ENCODE peak calls at places on chromosomes 11 and 22, in five cellular contexts. One of them, this sample, is unnamed.

GRCh38 chr22:49230194-49230577 is 597.5 kb downstream of the BRD1 start:
- DNase-seq in cardiac fibroblast: no peak
- DNase-seq in myocyte: no peak
- DNase-seq in stimulated activated CD8-positive, alpha-beta memory T cell treated with anti-CD3 and anti-CD28 coated beads, Interleukin-4, amount 100 ng/mL, for 24 hours: no peak
- DNase-seq in hypothalamus: no peak
- DNase-seq in this sample: no peak

GRCh38 chr22:35220221-35220620 is 37.1 kb upstream of the HMGXB4 start:
- DNase-seq in cardiac fibroblast: no peak
- DNase-seq in stimulated activated CD8-positive, alpha-beta memory T cell treated with anti-CD3 and anti-CD28 coated beads, Interleukin-4, amount 100 ng/mL, for 24 hours: no peak
- DNase-seq in hypothalamus: no peak
- DNase-seq in myocyte: no peak
- DNase-seq in this sample: no peak

GRCh38 chr22:23075525-23076216 is 5.4 kb downstream of the GNAZ start:
- DNase-seq in stimulated activated CD8-positive, alpha-beta memory T cell treated with anti-CD3 and anti-CD28 coated beads, Interleukin-4, amount 100 ng/mL, for 24 hours: no peak
- DNase-seq in cardiac fibroblast: no peak
- DNase-seq in hypothalamus: no peak
- DNase-seq in myocyte: peak
- DNase-seq in this sample: no peak

GRCh38 chr22:29071261-29072045 is 1.4 kb upstream of the KREMEN1 start:
- DNase-seq in hypothalamus: no peak
- DNase-seq in stimulated activated CD8-positive, alpha-beta memory T cell treated with anti-CD3 and anti-CD28 coated beads, Interleukin-4, amount 100 ng/mL, for 24 hours: no peak
- DNase-seq in myocyte: no peak
- DNase-seq in cardiac fibroblast: peak
- DNase-seq in this sample: peak

GRCh38 chr22:46535876-46536558 is 1.4 kb downstream of the CELSR1 start:
- DNase-seq in myocyte: no peak
- DNase-seq in hypothalamus: no peak
- DNase-seq in cardiac fibroblast: no peak
- DNase-seq in stimulated activated CD8-positive, alpha-beta memory T cell treated with anti-CD3 and anti-CD28 coated beads, Interleukin-4, amount 100 ng/mL, for 24 hours: no peak
- DNase-seq in this sample: no peak

GRCh38 chr11:114447444-114447843 is 8.2 kb downstream of the REXO2 start:
- DNase-seq in cardiac fibroblast: no peak
- DNase-seq in stimulated activated CD8-positive, alpha-beta memory T cell treated with anti-CD3 and anti-CD28 coated beads, Interleukin-4, amount 100 ng/mL, for 24 hours: no peak
- DNase-seq in hypothalamus: no peak
- DNase-seq in myocyte: no peak
- DNase-seq in this sample: no peak

GRCh38 chr11:13959001-13959400 is 3.5 kb upstream of the SPON1 start:
- DNase-seq in hypothalamus: no peak
- DNase-seq in myocyte: no peak
- DNase-seq in stimulated activated CD8-positive, alpha-beta memory T cell treated with anti-CD3 and anti-CD28 coated beads, Interleukin-4, amount 100 ng/mL, for 24 hours: no peak
- DNase-seq in cardiac fibroblast: no peak
- DNase-seq in this sample: no peak

GRCh38 chr11:1830500-1831223 is 4.1 kb upstream of the SYT8 start:
- DNase-seq in myocyte: no peak
- DNase-seq in cardiac fibroblast: no peak
- DNase-seq in stimulated activated CD8-positive, alpha-beta memory T cell treated with anti-CD3 and anti-CD28 coated beads, Interleukin-4, amount 100 ng/mL, for 24 hours: no peak
- DNase-seq in hypothalamus: no peak
- DNase-seq in this sample: no peak

GRCh38 chr11:65571940-65572339 is 398 bp upstream of the FAM89B start:
- DNase-seq in cardiac fibroblast: peak
- DNase-seq in myocyte: no peak
- DNase-seq in stimulated activated CD8-positive, alpha-beta memory T cell treated with anti-CD3 and anti-CD28 coated beads, Interleukin-4, amount 100 ng/mL, for 24 hours: no peak
- DNase-seq in hypothalamus: no peak
- DNase-seq in this sample: peak

GRCh38 chr11:41848349-41848748 is 388.9 kb upstream of the LRRC4C start:
- DNase-seq in hypothalamus: no peak
- DNase-seq in cardiac fibroblast: no peak
- DNase-seq in myocyte: no peak
- DNase-seq in stimulated activated CD8-positive, alpha-beta memory T cell treated with anti-CD3 and anti-CD28 coated beads, Interleukin-4, amount 100 ng/mL, for 24 hours: no peak
- DNase-seq in this sample: no peak

This sample was measured in dermis blood vessel endothelial cell.